ENCODE peak calls at places on chromosomes 13 and 19, in five cellular contexts. I is Caco-2, B is left lung, M is esophagus squamous epithelium, Y is testis. N is an unnamed sample. For H3K4me1, the result is how much of the 10 kb centered on the place peaks cover.

GRCh38 chr13:87975035-87975434 is 303.9 kb downstream of the SLITRK5 start:
- DNase-seq in I (no peak), Y (no peak), M (no peak), B (no peak), N (no peak)

GRCh38 chr13:113638173-113638746 is 19.7 kb downstream of the ATP4B start:
- DNase-seq in I (no peak), Y (no peak), M (no peak), B (peak), N (peak)

GRCh38 chr19:48560095-48560530 is 8.1 kb downstream of the SULT2B1 start:
- DNase-seq in Y (no peak), M (no peak), I (peak), B (no peak), N (no peak)

GRCh38 chr13:110664673-110665072 is 41.2 kb downstream of the CARS2 start:
- DNase-seq in M (no peak), Y (no peak), I (no peak), B (no peak), N (peak)

GRCh38 chr19:43634068-43634467 is 5.6 kb downstream of the CADM4 start:
- DNase-seq in B (no peak), Y (no peak), I (no peak), M (no peak), N (no peak)

GRCh38 chr19:22627526-22627925 is 6.6 kb upstream of the ZNF492 start:
- DNase-seq in I (no peak), B (no peak), Y (no peak), M (no peak), N (no peak)

GRCh38 chr13:20882206-20882605 is 20.3 kb downstream of the XPO4 start:
- DNase-seq in I (no peak), M (no peak), Y (no peak), B (no peak), N (no peak)

GRCh38 chr13:98835156-98835555 is 82.7 kb upstream of the SLC15A1 start:
- DNase-seq in M (no peak), I (no peak), Y (no peak), B (no peak), N (no peak)

GRCh38 chr13:97851269-97851668 is 102.2 kb upstream of the IPO5 start:
- DNase-seq in I (no peak), B (no peak), M (no peak), Y (no peak), N (no peak)

GRCh38 chr13:25715760-25716159 is 336.1 kb downstream of the SHISA2 start:
- DNase-seq in I (no peak), Y (no peak), B (no peak), M (no peak), N (no peak)

GRCh38 chr19:48246101-48246500 is 9.6 kb downstream of the CARD8 start:
- DNase-seq in M (no peak), I (no peak), B (no peak), Y (no peak), N (no peak)

GRCh38 chr19:15337202-15337601 is 4.9 kb upstream of the BRD4 start:
- DNase-seq in Y (no peak), B (no peak), I (no peak), M (no peak), N (no peak)

GRCh38 chr19:15331419-15332310 is 674 bp downstream of the BRD4 start:
- DNase-seq in B (peak), M (no peak), Y (peak), I (peak), N (peak)

GRCh38 chr19:15330801-15331418 is 1.4 kb downstream of the BRD4 start:
- DNase-seq in I (no peak), M (no peak), B (peak), Y (peak), N (no peak)

GRCh38 chr19:15328312-15328711 is 4.0 kb downstream of the BRD4 start:
- DNase-seq in B (peak), I (no peak), Y (peak), M (no peak), N (no peak)

DNA sequence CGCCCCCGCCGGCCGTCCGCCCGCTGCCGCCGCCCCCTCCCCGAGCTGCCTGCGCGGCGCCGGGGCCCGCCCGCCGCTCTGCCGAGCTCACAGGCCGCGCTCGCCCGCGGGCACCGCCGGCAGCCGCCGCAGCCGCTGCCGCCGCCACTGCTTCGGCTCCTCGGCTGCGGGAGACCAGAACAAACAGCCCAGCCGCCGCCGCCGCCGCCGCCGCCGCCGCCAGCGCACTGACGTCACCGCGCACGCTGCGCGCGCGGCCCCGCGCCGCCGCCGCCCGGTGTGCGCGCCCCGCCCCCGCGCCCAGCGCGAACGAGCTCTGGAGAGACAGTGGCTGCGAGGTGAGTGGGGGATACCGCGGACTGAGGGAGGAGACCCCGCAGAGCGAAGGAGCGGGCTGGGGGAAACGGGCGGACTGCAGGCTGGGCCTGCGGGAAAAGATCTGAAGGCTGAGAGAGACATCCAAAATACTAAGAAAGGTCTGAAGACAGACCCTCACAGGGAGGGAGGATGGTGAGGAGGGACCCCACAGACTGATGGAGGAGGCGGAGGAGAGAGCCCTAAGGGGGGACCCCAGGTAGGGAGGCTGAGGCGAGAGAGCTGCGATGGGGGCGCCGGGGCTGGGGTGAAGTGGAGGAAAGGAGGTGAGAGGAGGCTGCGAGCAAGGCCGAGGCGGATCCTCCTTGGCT is at the start of gene BRD4:
- DNase-seq in I (peak), M (no peak), B (peak), Y (peak), N (peak)
- H3K4me1 ChIP-seq in I (under half), M (half or more), B (under half), Y (under half), N (under half)

DNA sequence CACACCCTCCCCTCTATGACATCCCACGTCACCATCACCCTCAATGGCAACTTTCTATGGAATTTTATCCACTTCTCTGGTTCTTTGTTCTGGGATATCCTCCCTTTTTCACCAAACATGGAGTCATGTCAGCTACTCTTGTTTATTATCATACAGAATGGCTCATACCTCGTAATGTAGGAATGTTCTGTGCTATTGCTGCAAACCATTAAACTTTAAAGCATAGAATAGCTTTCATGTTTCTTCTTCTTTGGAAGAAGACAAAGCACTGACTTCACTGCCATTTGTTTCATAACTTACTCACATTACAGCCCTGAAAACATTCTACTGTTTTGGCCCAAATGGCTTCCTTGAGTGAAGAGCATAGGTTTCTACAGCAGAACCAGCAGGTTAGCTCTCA is 163.4 kb downstream of the FOXO1 start:
- DNase-seq in Y (no peak), B (no peak), I (no peak), M (no peak), N (no peak)
- H3K4me1 ChIP-seq in Y (under half), B (under half), I (under half), M (under half), N (under half)

GRCh38 chr19:4389064-4389375 is 11.3 kb downstream of the SH3GL1 start:
- DNase-seq in M (no peak), B (no peak), I (no peak), Y (no peak), N (no peak)
- H3K4me1 ChIP-seq in M (half or more), B (half or more), I (under half), Y (half or more), N (under half)

GRCh38 chr19:13023666-13024065 is 28.4 kb downstream of the NFIX start:
- DNase-seq in B (no peak), Y (no peak), M (no peak), I (no peak), N (no peak)
- H3K4me1 ChIP-seq in B (half or more), Y (under half), M (half or more), I (under half), N (under half)

DNA sequence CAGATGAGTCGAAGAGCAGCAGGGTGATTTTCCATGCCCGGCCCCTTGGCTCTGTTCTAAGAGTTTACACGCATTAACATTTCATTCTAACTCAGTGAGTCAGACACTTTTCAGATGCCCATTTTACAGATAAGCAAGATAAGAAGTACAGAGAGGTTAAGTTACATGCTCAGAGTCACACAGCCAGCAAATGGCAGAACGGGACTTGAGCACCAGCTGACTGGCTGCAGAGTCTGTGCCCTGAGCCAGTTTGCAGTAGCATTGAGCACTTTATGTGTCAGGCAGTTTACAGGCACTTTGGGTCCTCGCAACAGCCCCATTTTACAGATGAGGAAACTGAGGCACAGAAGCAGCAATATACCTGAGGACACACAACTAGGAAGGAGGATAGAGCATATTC is 19.0 kb downstream of the CCDC8 start:
- DNase-seq in I (no peak), M (no peak), Y (no peak), B (peak), N (no peak)
- H3K4me1 ChIP-seq in I (under half), M (under half), Y (under half), B (under half), N (under half)

GRCh38 chr19:10286803-10287737 is at the start of gene ICAM4:
- DNase-seq in B (peak), Y (peak), M (no peak), I (peak), N (no peak)

GRCh38 chr19:10285393-10285792 is 1.4 kb upstream of the ICAM4 start:
- DNase-seq in Y (no peak), M (no peak), B (no peak), I (no peak), N (no peak)

GRCh38 chr19:10283786-10284540 is 2.8 kb upstream of the ICAM4 start:
- DNase-seq in M (no peak), B (peak), Y (no peak), I (no peak), N (no peak)

GRCh38 chr19:10283301-10283733 is 3.4 kb upstream of the ICAM4 start:
- DNase-seq in B (peak), Y (no peak), I (peak), M (no peak), N (no peak)

GRCh38 chr19:10284641-10285278 is 2.0 kb upstream of the ICAM4 start:
- DNase-seq in I (no peak), Y (no peak), B (no peak), M (no peak), N (no peak)
- H3K4me1 ChIP-seq in I (under half), Y (under half), B (under half), M (half or more), N (under half)

GRCh38 chr19:38698225-38699026 is 45.8 kb downstream of the CAPN12 start:
- DNase-seq in I (no peak), Y (no peak), B (no peak), M (no peak), N (no peak)
- H3K4me1 ChIP-seq in I (half or more), Y (under half), B (under half), M (half or more), N (under half)

DNA sequence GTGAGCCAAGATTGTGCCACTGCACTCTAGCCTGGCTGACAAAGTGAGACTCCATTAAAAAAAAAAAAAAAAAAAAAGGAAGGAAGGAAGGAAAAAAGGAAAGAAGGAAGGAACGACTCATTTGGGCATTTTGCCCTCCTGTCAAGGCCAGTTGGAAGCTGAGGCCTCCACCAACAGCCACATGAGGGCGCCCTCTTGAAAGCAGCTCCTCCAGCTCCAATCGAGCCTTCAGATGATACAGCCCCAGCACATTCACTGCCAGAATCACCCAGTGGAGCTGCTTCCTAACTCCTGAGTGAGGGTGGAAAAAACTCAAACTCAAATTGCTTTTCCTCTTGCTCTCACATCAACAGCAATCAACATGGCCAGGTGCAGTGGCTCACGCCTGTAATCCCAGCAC is 40.9 kb downstream of the GNG7 start:
- DNase-seq in I (peak), Y (no peak), M (no peak), B (no peak), N (no peak)
- H3K4me1 ChIP-seq in I (under half), Y (under half), M (under half), B (under half), N (under half)